ENCODE peak calls at places on chromosome 11, in four cellular contexts. Z is AG09319; F is DMS153; A is stimulated activated naive CD4-positive, alpha-beta T cell. X is an unnamed sample.

GRCh38 chr11:130674686-130675085 is 226.2 kb downstream of the ADAMTS15 start:
- DNase-seq in Z (no peak), F (no peak), A (no peak), X (no peak)

GRCh38 chr11:95996621-95997020 is 72.7 kb upstream of the MTMR2 start:
- DNase-seq in A (no peak), F (no peak), Z (no peak), X (no peak)

GRCh38 chr11:13535819-13536218 is 40.0 kb upstream of the PTH start:
- DNase-seq in A (no peak), Z (no peak), F (no peak), X (no peak)

GRCh38 chr11:112321521-112322172 is 61.0 kb upstream of the PLET1 start:
- DNase-seq in Z (peak), A (peak), F (peak), X (no peak)

GRCh38 chr11:68399916-68400315 is 60.6 kb upstream of the PPP6R3 start:
- DNase-seq in F (no peak), Z (no peak), A (no peak), X (no peak)

GRCh38 chr11:47523491-47524199 is 29.3 kb downstream of the CELF1 start:
- DNase-seq in A (peak), Z (no peak), F (no peak), X (peak)

GRCh38 chr11:10379022-10379421 is 74.1 kb downstream of the ADM start:
- DNase-seq in A (no peak), F (no peak), Z (no peak), X (no peak)

GRCh38 chr11:119298726-119299125 is 18.2 kb downstream of the MCAM start:
- DNase-seq in A (no peak), F (no peak), Z (no peak), X (no peak)

GRCh38 chr11:73566422-73566821 is 31.5 kb downstream of the FAM168A start:
- DNase-seq in A (no peak), Z (no peak), F (no peak), X (no peak)

GRCh38 chr11:65912840-65913239 is 6.0 kb downstream of the C11orf68 start:
- DNase-seq in A (no peak), Z (peak), F (no peak), X (no peak)

GRCh38 chr11:104572279-104572678 is 326.0 kb downstream of the CASP12 start:
- DNase-seq in A (no peak), Z (no peak), F (no peak), X (no peak)

GRCh38 chr11:43268161-43268560 is 43.6 kb upstream of the API5 start:
- DNase-seq in F (no peak), Z (no peak), A (no peak), X (no peak)

GRCh38 chr11:118060081-118060661 is 16.7 kb upstream of the TMPRSS4 start:
- DNase-seq in F (no peak), A (no peak), Z (no peak), X (no peak)

GRCh38 chr11:126993599-126993998 is 7.0 kb downstream of the KIRREL3 start:
- DNase-seq in F (no peak), A (no peak), Z (no peak), X (no peak)

GRCh38 chr11:61806785-61807184 is 10.0 kb downstream of the FADS1 start:
- DNase-seq in F (no peak), Z (no peak), A (no peak), X (no peak)

GRCh38 chr11:11620966-11621880 is 582 bp downstream of the GALNT18 start:
- DNase-seq in A (no peak), F (no peak), Z (no peak), X (no peak)

GRCh38 chr11:69380451-69380901 is 86.5 kb downstream of the MYEOV start:
- DNase-seq in A (no peak), F (no peak), Z (no peak), X (no peak)

GRCh38 chr11:33835143-33835878 is 56.6 kb downstream of the LMO2 start:
- DNase-seq in F (peak), Z (peak), A (no peak), X (peak)

GRCh38 chr11:13896990-13897353 is 65.6 kb upstream of the SPON1 start:
- DNase-seq in Z (no peak), A (no peak), F (no peak), X (no peak)

GRCh38 chr11:28529540-28530410 is 421.6 kb downstream of the METTL15 start:
- DNase-seq in A (no peak), F (no peak), Z (peak), X (peak)

GRCh38 chr11:15179167-15179566 is 64.4 kb downstream of the INSC start:
- DNase-seq in F (no peak), Z (peak), A (no peak), X (no peak)

GRCh38 chr11:13368041-13368446 is 90.5 kb downstream of the BMAL1 start:
- DNase-seq in F (no peak), Z (no peak), A (no peak), X (no peak)

GRCh38 chr11:129933866-129934265 is 38.5 kb upstream of the NFRKB start:
- DNase-seq in F (no peak), Z (no peak), A (no peak), X (no peak)

GRCh38 chr11:117795726-117796455 is 1.1 kb downstream of the DSCAML1 start:
- DNase-seq in A (no peak), F (no peak), Z (no peak), X (no peak)

GRCh38 chr11:12777208-12777874 is 103.1 kb downstream of the TEAD1 start:
- DNase-seq in F (peak), A (no peak), Z (peak), X (no peak)

GRCh38 chr11:45665206-45665932 is at the start of gene CHST1:
- DNase-seq in F (peak), A (no peak), Z (no peak), X (no peak)

GRCh38 chr11:126682590-126682989 is 318.0 kb downstream of the KIRREL3 start:
- DNase-seq in Z (no peak), F (no peak), A (no peak), X (no peak)

GRCh38 chr11:6556139-6556949 is 47.1 kb downstream of the RRP8 start:
- DNase-seq in A (no peak), Z (no peak), F (no peak), X (no peak)

GRCh38 chr11:65891180-65892136 is 985 bp downstream of the CCDC85B start:
- DNase-seq in Z (no peak), A (no peak), F (no peak), X (peak)

GRCh38 chr11:15589070-15589626 is 474.4 kb downstream of the INSC start:
- DNase-seq in Z (no peak), A (no peak), F (no peak), X (no peak)